ENCODE peak calls at places on chromosomes 4 and X, in four cellular contexts. One of them, this sample, is unnamed.
A peak's percentile ranks its signal among the peaks of the same experiment; 100 is the strongest.

GRCh38 chr4:17335371-17335770 is 176.5 kb downstream of the QDPR start:
- ATAC-seq in stimulated activated naive B cell treated with anti-CD40 and anti-IgM and Interleukin-4, amounts not matched to agents 10 μg/mL and 1 μg/mL and 100 μg/mL, for 72 hours: no peak
- ATAC-seq in left ventricle myocardium superior: no peak
- ATAC-seq in activated CD8-positive, alpha-beta T cell treated with anti-CD3 and anti-CD28 coated beads, Interleukin-2, amount 10 ng/mL, durations not matched to agents 7 days and 5 days: no peak
- ATAC-seq in this sample: no peak

GRCh38 chrX:133999013-133999705 is 13.8 kb upstream of the GPC3 start:
- ATAC-seq in stimulated activated naive B cell treated with anti-CD40 and anti-IgM and Interleukin-4, amounts not matched to agents 10 μg/mL and 1 μg/mL and 100 μg/mL, for 72 hours: no peak
- ATAC-seq in left ventricle myocardium superior: peak; percentile 66
- ATAC-seq in activated CD8-positive, alpha-beta T cell treated with anti-CD3 and anti-CD28 coated beads, Interleukin-2, amount 10 ng/mL, durations not matched to agents 7 days and 5 days: no peak
- ATAC-seq in this sample: no peak

GRCh38 chr4:87506974-87507701 is 22.0 kb downstream of the SPARCL1 start:
- ATAC-seq in stimulated activated naive B cell treated with anti-CD40 and anti-IgM and Interleukin-4, amounts not matched to agents 10 μg/mL and 1 μg/mL and 100 μg/mL, for 72 hours: no peak
- ATAC-seq in left ventricle myocardium superior: peak; percentile 28
- ATAC-seq in activated CD8-positive, alpha-beta T cell treated with anti-CD3 and anti-CD28 coated beads, Interleukin-2, amount 10 ng/mL, durations not matched to agents 7 days and 5 days: no peak
- ATAC-seq in this sample: no peak

GRCh38 chr4:52106701-52107100 is 55.6 kb downstream of the SPATA18 start:
- ATAC-seq in stimulated activated naive B cell treated with anti-CD40 and anti-IgM and Interleukin-4, amounts not matched to agents 10 μg/mL and 1 μg/mL and 100 μg/mL, for 72 hours: no peak
- ATAC-seq in left ventricle myocardium superior: no peak
- ATAC-seq in activated CD8-positive, alpha-beta T cell treated with anti-CD3 and anti-CD28 coated beads, Interleukin-2, amount 10 ng/mL, durations not matched to agents 7 days and 5 days: no peak
- ATAC-seq in this sample: no peak

GRCh38 chr4:187065836-187066235 is 342.2 kb upstream of the FAT1 start:
- ATAC-seq in stimulated activated naive B cell treated with anti-CD40 and anti-IgM and Interleukin-4, amounts not matched to agents 10 μg/mL and 1 μg/mL and 100 μg/mL, for 72 hours: no peak
- ATAC-seq in left ventricle myocardium superior: no peak
- ATAC-seq in activated CD8-positive, alpha-beta T cell treated with anti-CD3 and anti-CD28 coated beads, Interleukin-2, amount 10 ng/mL, durations not matched to agents 7 days and 5 days: no peak
- ATAC-seq in this sample: no peak

GRCh38 chrX:66633541-66633940 is 5.3 kb downstream of the EDA2R start:
- ATAC-seq in stimulated activated naive B cell treated with anti-CD40 and anti-IgM and Interleukin-4, amounts not matched to agents 10 μg/mL and 1 μg/mL and 100 μg/mL, for 72 hours: no peak
- ATAC-seq in left ventricle myocardium superior: no peak
- ATAC-seq in activated CD8-positive, alpha-beta T cell treated with anti-CD3 and anti-CD28 coated beads, Interleukin-2, amount 10 ng/mL, durations not matched to agents 7 days and 5 days: no peak
- ATAC-seq in this sample: no peak

GRCh38 chr4:139858436-139859225 is 193.0 kb downstream of the MGST2 start:
- ATAC-seq in stimulated activated naive B cell treated with anti-CD40 and anti-IgM and Interleukin-4, amounts not matched to agents 10 μg/mL and 1 μg/mL and 100 μg/mL, for 72 hours: peak; percentile 99
- ATAC-seq in left ventricle myocardium superior: no peak
- ATAC-seq in activated CD8-positive, alpha-beta T cell treated with anti-CD3 and anti-CD28 coated beads, Interleukin-2, amount 10 ng/mL, durations not matched to agents 7 days and 5 days: peak; percentile 25
- ATAC-seq in this sample: peak; percentile 85

GRCh38 chrX:18146954-18147353 is 73.7 kb downstream of the BEND2 start:
- ATAC-seq in stimulated activated naive B cell treated with anti-CD40 and anti-IgM and Interleukin-4, amounts not matched to agents 10 μg/mL and 1 μg/mL and 100 μg/mL, for 72 hours: no peak
- ATAC-seq in left ventricle myocardium superior: no peak
- ATAC-seq in activated CD8-positive, alpha-beta T cell treated with anti-CD3 and anti-CD28 coated beads, Interleukin-2, amount 10 ng/mL, durations not matched to agents 7 days and 5 days: no peak
- ATAC-seq in this sample: no peak

GRCh38 chr4:687048-687974 is 1.6 kb downstream of the SLC49A3 start:
- ATAC-seq in stimulated activated naive B cell treated with anti-CD40 and anti-IgM and Interleukin-4, amounts not matched to agents 10 μg/mL and 1 μg/mL and 100 μg/mL, for 72 hours: no peak
- ATAC-seq in left ventricle myocardium superior: peak; percentile 85
- ATAC-seq in activated CD8-positive, alpha-beta T cell treated with anti-CD3 and anti-CD28 coated beads, Interleukin-2, amount 10 ng/mL, durations not matched to agents 7 days and 5 days: no peak
- ATAC-seq in this sample: no peak

GRCh38 chr4:62676962-62677361 is 1476.8 kb downstream of the ADGRL3 start:
- ATAC-seq in stimulated activated naive B cell treated with anti-CD40 and anti-IgM and Interleukin-4, amounts not matched to agents 10 μg/mL and 1 μg/mL and 100 μg/mL, for 72 hours: no peak
- ATAC-seq in left ventricle myocardium superior: no peak
- ATAC-seq in activated CD8-positive, alpha-beta T cell treated with anti-CD3 and anti-CD28 coated beads, Interleukin-2, amount 10 ng/mL, durations not matched to agents 7 days and 5 days: no peak
- ATAC-seq in this sample: no peak

GRCh38 chr4:74934016-74934821 is 1.3 kb downstream of the PARM1 start:
- ATAC-seq in stimulated activated naive B cell treated with anti-CD40 and anti-IgM and Interleukin-4, amounts not matched to agents 10 μg/mL and 1 μg/mL and 100 μg/mL, for 72 hours: no peak
- ATAC-seq in left ventricle myocardium superior: peak; percentile 49
- ATAC-seq in activated CD8-positive, alpha-beta T cell treated with anti-CD3 and anti-CD28 coated beads, Interleukin-2, amount 10 ng/mL, durations not matched to agents 7 days and 5 days: no peak
- ATAC-seq in this sample: no peak